ENCODE peak calls at places on chromosomes 13 and 19, in nine cellular contexts. One of them, this sample, is unnamed. For H3K36me3, the result is how much of the 10 kb centered on the place peaks cover.

GRCh38 chr19:10289836-10290438 is at the start of gene ICAM5:
- DNase-seq in spleen: peak
- DNase-seq in tibial nerve: no peak
- DNase-seq in heart left ventricle: no peak
- DNase-seq in prostate gland: no peak
- DNase-seq in esophagus squamous epithelium: no peak
- DNase-seq in uterus: no peak
- DNase-seq in adrenal gland: no peak
- DNase-seq in K562: peak
- DNase-seq in this sample: no peak

GRCh38 chr19:42422576-42423461 is 4.4 kb downstream of the LIPE start:
- DNase-seq in spleen: peak
- DNase-seq in tibial nerve: no peak
- DNase-seq in heart left ventricle: peak
- DNase-seq in prostate gland: no peak
- DNase-seq in esophagus squamous epithelium: no peak
- DNase-seq in uterus: no peak
- DNase-seq in adrenal gland: no peak
- DNase-seq in K562: no peak
- DNase-seq in this sample: no peak

GRCh38 chr13:99331881-99332293 is 24.7 kb upstream of the GPR183 start:
- DNase-seq in spleen: no peak
- DNase-seq in tibial nerve: no peak
- DNase-seq in heart left ventricle: no peak
- DNase-seq in prostate gland: no peak
- DNase-seq in esophagus squamous epithelium: no peak
- DNase-seq in uterus: no peak
- DNase-seq in adrenal gland: no peak
- DNase-seq in K562: no peak
- DNase-seq in this sample: no peak

GRCh38 chr13:113096052-113096744 is 9.4 kb upstream of the F7 start:
- DNase-seq in spleen: no peak
- DNase-seq in tibial nerve: no peak
- DNase-seq in heart left ventricle: no peak
- DNase-seq in prostate gland: no peak
- DNase-seq in esophagus squamous epithelium: no peak
- DNase-seq in uterus: no peak
- DNase-seq in adrenal gland: no peak
- DNase-seq in K562: no peak
- DNase-seq in this sample: no peak

GRCh38 chr13:38824342-38824741 is 137.5 kb downstream of the FREM2 start:
- DNase-seq in spleen: no peak
- DNase-seq in tibial nerve: no peak
- DNase-seq in heart left ventricle: no peak
- DNase-seq in prostate gland: no peak
- DNase-seq in esophagus squamous epithelium: no peak
- DNase-seq in uterus: no peak
- DNase-seq in adrenal gland: no peak
- DNase-seq in K562: no peak
- DNase-seq in this sample: no peak

GRCh38 chr13:113616281-113616906 is 31.8 kb downstream of the TFDP1 start:
- DNase-seq in spleen: no peak
- DNase-seq in tibial nerve: peak
- DNase-seq in heart left ventricle: no peak
- DNase-seq in prostate gland: no peak
- DNase-seq in esophagus squamous epithelium: no peak
- DNase-seq in uterus: no peak
- DNase-seq in adrenal gland: peak
- DNase-seq in K562: no peak
- DNase-seq in this sample: no peak

GRCh38 chr19:22622020-22622419 is 12.1 kb upstream of the ZNF492 start:
- DNase-seq in spleen: no peak
- DNase-seq in tibial nerve: no peak
- DNase-seq in heart left ventricle: no peak
- DNase-seq in prostate gland: no peak
- DNase-seq in esophagus squamous epithelium: no peak
- DNase-seq in uterus: no peak
- DNase-seq in adrenal gland: no peak
- DNase-seq in K562: no peak
- DNase-seq in this sample: no peak

GRCh38 chr19:33032218-33032781 is 32.4 kb downstream of the RHPN2 start:
- DNase-seq in spleen: no peak
- DNase-seq in tibial nerve: no peak
- DNase-seq in heart left ventricle: no peak
- DNase-seq in prostate gland: peak
- DNase-seq in esophagus squamous epithelium: no peak
- DNase-seq in uterus: no peak
- DNase-seq in adrenal gland: no peak
- DNase-seq in K562: no peak
- DNase-seq in this sample: no peak

GRCh38 chr19:10641248-10641647 is 12.9 kb upstream of the ILF3 start:
- DNase-seq in spleen: no peak
- DNase-seq in tibial nerve: no peak
- DNase-seq in heart left ventricle: no peak
- DNase-seq in prostate gland: no peak
- DNase-seq in esophagus squamous epithelium: no peak
- DNase-seq in uterus: no peak
- DNase-seq in adrenal gland: no peak
- DNase-seq in K562: no peak
- DNase-seq in this sample: no peak

GRCh38 chr19:57389194-57389729 is 392 bp upstream of the ZNF548 start:
- DNase-seq in spleen: no peak
- DNase-seq in tibial nerve: no peak
- DNase-seq in heart left ventricle: no peak
- DNase-seq in prostate gland: no peak
- DNase-seq in esophagus squamous epithelium: no peak
- DNase-seq in uterus: no peak
- DNase-seq in adrenal gland: no peak
- DNase-seq in K562: no peak
- DNase-seq in this sample: no peak

GRCh38 chr13:50208826-50209335 is 193.6 kb downstream of the KCNRG start:
- DNase-seq in spleen: peak
- DNase-seq in tibial nerve: peak
- DNase-seq in heart left ventricle: peak
- DNase-seq in prostate gland: no peak
- DNase-seq in esophagus squamous epithelium: no peak
- DNase-seq in uterus: no peak
- DNase-seq in adrenal gland: peak
- DNase-seq in K562: peak
- DNase-seq in this sample: peak

GRCh38 chr13:50268500-50268899 is 253.3 kb downstream of the KCNRG start:
- DNase-seq in spleen: no peak
- DNase-seq in tibial nerve: no peak
- DNase-seq in heart left ventricle: no peak
- DNase-seq in prostate gland: no peak
- DNase-seq in esophagus squamous epithelium: no peak
- DNase-seq in uterus: no peak
- DNase-seq in adrenal gland: no peak
- DNase-seq in K562: no peak
- DNase-seq in this sample: no peak

GRCh38 chr19:51016798-51017683 is 2.5 kb downstream of the KLK10 start:
- DNase-seq in spleen: peak
- DNase-seq in tibial nerve: peak
- DNase-seq in heart left ventricle: no peak
- DNase-seq in prostate gland: peak
- DNase-seq in esophagus squamous epithelium: no peak
- DNase-seq in uterus: peak
- DNase-seq in adrenal gland: peak
- DNase-seq in K562: peak
- DNase-seq in this sample: peak

GRCh38 chr13:50893211-50893852 is 16.3 kb upstream of the RNASEH2B start:
- DNase-seq in spleen: no peak
- DNase-seq in tibial nerve: no peak
- DNase-seq in heart left ventricle: no peak
- DNase-seq in prostate gland: no peak
- DNase-seq in esophagus squamous epithelium: no peak
- DNase-seq in uterus: no peak
- DNase-seq in adrenal gland: no peak
- DNase-seq in K562: no peak
- DNase-seq in this sample: no peak

GRCh38 chr19:24040621-24041020 is 46.4 kb upstream of the ZNF254 start:
- DNase-seq in spleen: no peak
- DNase-seq in tibial nerve: no peak
- DNase-seq in heart left ventricle: no peak
- DNase-seq in prostate gland: no peak
- DNase-seq in esophagus squamous epithelium: no peak
- DNase-seq in uterus: no peak
- DNase-seq in adrenal gland: no peak
- DNase-seq in K562: no peak
- DNase-seq in this sample: no peak
- H3K36me3 ChIP-seq in spleen: under half
- H3K36me3 ChIP-seq in tibial nerve: under half
- H3K36me3 ChIP-seq in heart left ventricle: under half
- H3K36me3 ChIP-seq in prostate gland: under half
- H3K36me3 ChIP-seq in esophagus squamous epithelium: under half
- H3K36me3 ChIP-seq in uterus: under half
- H3K36me3 ChIP-seq in adrenal gland: under half
- H3K36me3 ChIP-seq in K562: under half
- H3K36me3 ChIP-seq in this sample: half or more

GRCh38 chr19:14198384-14199376 is 7.3 kb downstream of the ADGRL1 start:
- DNase-seq in spleen: no peak
- DNase-seq in tibial nerve: no peak
- DNase-seq in heart left ventricle: no peak
- DNase-seq in prostate gland: no peak
- DNase-seq in esophagus squamous epithelium: no peak
- DNase-seq in uterus: no peak
- DNase-seq in adrenal gland: no peak
- DNase-seq in K562: no peak
- DNase-seq in this sample: no peak

GRCh38 chr19:14203258-14203657 is 2.7 kb downstream of the ADGRL1 start:
- DNase-seq in spleen: no peak
- DNase-seq in tibial nerve: no peak
- DNase-seq in heart left ventricle: no peak
- DNase-seq in prostate gland: no peak
- DNase-seq in esophagus squamous epithelium: no peak
- DNase-seq in uterus: no peak
- DNase-seq in adrenal gland: no peak
- DNase-seq in K562: no peak
- DNase-seq in this sample: no peak

GRCh38 chr19:14197882-14198281 is 8.1 kb downstream of the ADGRL1 start:
- DNase-seq in spleen: no peak
- DNase-seq in tibial nerve: no peak
- DNase-seq in heart left ventricle: no peak
- DNase-seq in prostate gland: no peak
- DNase-seq in esophagus squamous epithelium: no peak
- DNase-seq in uterus: no peak
- DNase-seq in adrenal gland: no peak
- DNase-seq in K562: no peak
- DNase-seq in this sample: no peak
- TF ChIP-seq POLR2A in spleen: no peak
- TF ChIP-seq POLR2A in tibial nerve: no peak
- TF ChIP-seq POLR2A in heart left ventricle: no peak
- TF ChIP-seq POLR2A in prostate gland: no peak
- TF ChIP-seq POLR2A in esophagus squamous epithelium: no peak
- TF ChIP-seq POLR2A in uterus: no peak
- TF ChIP-seq POLR2A in adrenal gland: no peak
- TF ChIP-seq POLR2A in K562: no peak
- TF ChIP-seq POLR2A in this sample: no peak

GRCh38 chr19:35011737-35012682 is 11.9 kb downstream of the GRAMD1A start:
- DNase-seq in spleen: no peak
- DNase-seq in tibial nerve: no peak
- DNase-seq in heart left ventricle: no peak
- DNase-seq in prostate gland: no peak
- DNase-seq in esophagus squamous epithelium: no peak
- DNase-seq in uterus: no peak
- DNase-seq in adrenal gland: no peak
- DNase-seq in K562: no peak
- DNase-seq in this sample: no peak

GRCh38 chr19:35013820-35014754 is 14.0 kb downstream of the GRAMD1A start:
- DNase-seq in spleen: peak
- DNase-seq in tibial nerve: no peak
- DNase-seq in heart left ventricle: no peak
- DNase-seq in prostate gland: no peak
- DNase-seq in esophagus squamous epithelium: no peak
- DNase-seq in uterus: no peak
- DNase-seq in adrenal gland: no peak
- DNase-seq in K562: no peak
- DNase-seq in this sample: no peak

GRCh38 chr19:35011091-35011689 is 11.1 kb downstream of the GRAMD1A start:
- DNase-seq in spleen: peak
- DNase-seq in tibial nerve: no peak
- DNase-seq in heart left ventricle: no peak
- DNase-seq in prostate gland: no peak
- DNase-seq in esophagus squamous epithelium: no peak
- DNase-seq in uterus: no peak
- DNase-seq in adrenal gland: no peak
- DNase-seq in K562: no peak
- DNase-seq in this sample: no peak

GRCh38 chr19:35015576-35016351 is 14.5 kb upstream of the SCN1B start:
- DNase-seq in spleen: no peak
- DNase-seq in tibial nerve: no peak
- DNase-seq in heart left ventricle: peak
- DNase-seq in prostate gland: no peak
- DNase-seq in esophagus squamous epithelium: no peak
- DNase-seq in uterus: no peak
- DNase-seq in adrenal gland: no peak
- DNase-seq in K562: no peak
- DNase-seq in this sample: no peak

DNA sequence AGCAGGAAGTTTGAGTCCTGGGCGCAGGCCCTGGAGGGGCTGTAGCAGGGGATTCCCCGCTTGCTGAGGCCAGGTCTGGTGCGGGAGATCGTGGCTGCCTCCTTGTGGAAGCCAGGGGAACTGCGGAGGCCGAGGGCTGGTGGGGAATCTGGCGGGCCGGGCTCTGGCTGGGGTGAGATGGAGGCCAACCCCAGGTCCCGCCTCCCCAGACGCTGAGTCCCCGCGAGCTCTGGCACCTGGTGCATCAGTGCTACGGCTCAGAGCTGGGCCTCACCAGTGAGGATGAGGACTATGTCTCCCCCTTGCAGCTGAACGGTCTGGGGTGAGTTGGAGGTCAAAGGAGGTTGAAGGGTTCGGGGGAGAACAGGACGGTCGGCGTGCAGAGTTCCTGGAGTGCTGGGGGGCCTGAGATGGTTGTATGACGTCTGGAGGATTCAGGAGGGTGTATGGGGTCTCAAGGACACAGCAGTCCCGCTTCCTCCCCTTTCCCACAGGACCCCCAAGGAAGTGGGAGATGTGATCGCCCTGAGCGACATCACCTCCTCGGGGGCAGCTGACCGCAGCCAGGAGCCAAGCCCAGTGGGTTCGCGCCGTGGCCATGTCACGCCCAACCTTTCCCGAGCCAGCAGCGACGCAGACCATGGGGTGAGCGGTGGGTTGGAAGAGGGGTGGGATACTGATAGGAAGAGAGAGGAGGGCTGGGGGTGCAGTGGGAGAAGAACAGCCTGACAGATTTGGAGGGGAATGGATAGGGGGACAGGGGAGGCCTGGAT is 13.1 kb downstream of the GRAMD1A start:
- DNase-seq in spleen: peak
- DNase-seq in tibial nerve: peak
- DNase-seq in heart left ventricle: peak
- DNase-seq in prostate gland: peak
- DNase-seq in esophagus squamous epithelium: no peak
- DNase-seq in uterus: peak
- DNase-seq in adrenal gland: peak
- DNase-seq in K562: peak
- DNase-seq in this sample: peak
- H3K36me3 ChIP-seq in spleen: under half
- H3K36me3 ChIP-seq in tibial nerve: under half
- H3K36me3 ChIP-seq in heart left ventricle: under half
- H3K36me3 ChIP-seq in prostate gland: under half
- H3K36me3 ChIP-seq in esophagus squamous epithelium: under half
- H3K36me3 ChIP-seq in uterus: under half
- H3K36me3 ChIP-seq in adrenal gland: under half
- H3K36me3 ChIP-seq in K562: half or more
- H3K36me3 ChIP-seq in this sample: under half

GRCh38 chr19:45717983-45718650 is 12.6 kb downstream of the FBXO46 start:
- DNase-seq in spleen: peak
- DNase-seq in tibial nerve: no peak
- DNase-seq in heart left ventricle: no peak
- DNase-seq in prostate gland: no peak
- DNase-seq in esophagus squamous epithelium: no peak
- DNase-seq in uterus: no peak
- DNase-seq in adrenal gland: peak
- DNase-seq in K562: no peak
- DNase-seq in this sample: no peak
- TF ChIP-seq POLR2A in spleen: no peak
- TF ChIP-seq POLR2A in tibial nerve: no peak
- TF ChIP-seq POLR2A in heart left ventricle: no peak
- TF ChIP-seq POLR2A in prostate gland: no peak
- TF ChIP-seq POLR2A in esophagus squamous epithelium: no peak
- TF ChIP-seq POLR2A in uterus: no peak
- TF ChIP-seq POLR2A in adrenal gland: peak
- TF ChIP-seq POLR2A in K562: no peak
- TF ChIP-seq POLR2A in this sample: no peak